ENCODE peak calls at places on chromosomes 3 and 15, in five cellular contexts. F is astrocyte; I is naive thymus-derived CD4-positive, alpha-beta T cell; O is activated CD8-positive, alpha-beta memory T cell treated with anti-CD3 and anti-CD28 coated beads for 48 hours; S is BJ. Z is an unnamed sample.
A peak's percentile ranks its signal among the peaks of the same experiment; 100 is the strongest.

GRCh38 chr3:100988080-100988479 is 5.1 kb downstream of the ABI3BP start:
- DNase-seq in F (no peak), I (no peak), O (no peak), S (no peak), Z (no peak)

GRCh38 chr3:127889461-127889863 is 25.6 kb upstream of the KBTBD12 start:
- DNase-seq in F (peak; percentile 76), I (no peak), O (no peak), S (no peak), Z (peak; percentile 89)

GRCh38 chr3:191461113-191461595 is at the start of gene PYDC2:
- DNase-seq in F (no peak), I (no peak), O (no peak), S (no peak), Z (no peak)

GRCh38 chr15:55250392-55250791 is 39.2 kb downstream of the RAB27A start:
- DNase-seq in F (peak; percentile 2), I (no peak), O (no peak), S (peak; percentile 79), Z (peak; percentile 98)

GRCh38 chr15:53979051-53979788 is 979 bp downstream of the UNC13C start:
- DNase-seq in F (no peak), I (no peak), O (no peak), S (no peak), Z (no peak)

GRCh38 chr3:172249039-172249438 is 199.2 kb downstream of the GHSR start:
- DNase-seq in F (peak; percentile 58), I (no peak), O (no peak), S (no peak), Z (peak; percentile 83)

GRCh38 chr15:76898102-76898501 is 7.0 kb downstream of the SCAPER start:
- DNase-seq in F (no peak), I (no peak), O (no peak), S (no peak), Z (no peak)

GRCh38 chr15:61051570-61052031 is 177.5 kb downstream of the RORA start:
- DNase-seq in F (peak; percentile 54), I (no peak), O (no peak), S (peak; percentile 54), Z (peak; percentile 36)

GRCh38 chr15:100115711-100116090 is 226.1 kb downstream of the ADAMTS17 start:
- DNase-seq in F (peak; percentile 95), I (no peak), O (no peak), S (no peak), Z (peak; percentile 90)

GRCh38 chr3:13528217-13528801 is 20.6 kb upstream of the FBLN2 start:
- DNase-seq in F (no peak), I (no peak), O (no peak), S (no peak), Z (no peak)

GRCh38 chr3:115074502-115074901 is 72.6 kb downstream of the ZBTB20 start:
- DNase-seq in F (peak; percentile 69), I (no peak), O (no peak), S (no peak), Z (peak; percentile 81)

GRCh38 chr15:70748281-70748747 is 15.0 kb downstream of the UACA start:
- DNase-seq in F (no peak), I (no peak), O (no peak), S (no peak), Z (no peak)

GRCh38 chr3:102081587-102082289 is 232.4 kb downstream of the NFKBIZ start:
- DNase-seq in F (no peak), I (no peak), O (no peak), S (no peak), Z (no peak)

GRCh38 chr3:38829404-38829803 is 13.4 kb upstream of the SCN10A start:
- DNase-seq in F (peak; percentile 73), I (no peak), O (no peak), S (peak; percentile 41), Z (peak; percentile 85)

GRCh38 chr15:53288542-53288941 is 470.9 kb downstream of the WDR72 start:
- DNase-seq in F (no peak), I (no peak), O (no peak), S (no peak), Z (no peak)

GRCh38 chr3:173778246-173778645 is 380.7 kb downstream of the NLGN1 start:
- DNase-seq in F (no peak), I (no peak), O (no peak), S (no peak), Z (no peak)

GRCh38 chr3:142993958-142994442 is 7.4 kb upstream of the U2SURP start:
- DNase-seq in F (peak; percentile 36), I (peak; percentile 47), O (no peak), S (no peak), Z (peak; percentile 76)

GRCh38 chr3:122688996-122689395 is 8.4 kb downstream of the PARP14 start:
- DNase-seq in F (no peak), I (no peak), O (no peak), S (no peak), Z (peak; percentile 1)

GRCh38 chr3:65030847-65031463 is 343.2 kb upstream of the ADAMTS9 start:
- DNase-seq in F (peak; percentile 98), I (no peak), O (no peak), S (peak; percentile 47), Z (peak; percentile 98)

GRCh38 chr3:132629928-132630327 is 29.7 kb downstream of the ACAD11 start:
- DNase-seq in F (peak; percentile 80), I (no peak), O (no peak), S (peak; percentile 76), Z (peak; percentile 72)

GRCh38 chr15:63348392-63348791 is 33.3 kb downstream of the CA12 start:
- DNase-seq in F (peak; percentile 49), I (no peak), O (no peak), S (no peak), Z (peak; percentile 75)

GRCh38 chr15:61621146-61621545 is 392.0 kb upstream of the RORA start:
- DNase-seq in F (no peak), I (no peak), O (no peak), S (no peak), Z (no peak)

GRCh38 chr3:183698760-183699159 is 1.2 kb downstream of the YEATS2 start:
- DNase-seq in F (peak; percentile 17), I (no peak), O (no peak), S (no peak), Z (peak; percentile 58)

GRCh38 chr3:148970311-148970710 is 21.0 kb upstream of the GYG1 start:
- DNase-seq in F (no peak), I (no peak), O (no peak), S (no peak), Z (no peak)

GRCh38 chr3:98999675-99000074 is 98.2 kb upstream of the DCBLD2 start:
- DNase-seq in F (no peak), I (no peak), O (no peak), S (no peak), Z (no peak)

GRCh38 chr3:146701246-146701645 is 96.1 kb upstream of the PLSCR5 start:
- DNase-seq in F (no peak), I (no peak), O (no peak), S (no peak), Z (no peak)

Z was measured in amniotic epithelial cell.